ENCODE peak calls at places on chromosomes 4 and X, in five cellular contexts. U is central memory CD4-positive, alpha-beta T cell; Y is NCI-H510A treated with DMSO at 0.1 percent for 48 hours; J is T-helper 9 cell; O is NCI-H345. C is an unnamed sample.

GRCh38 chr4:2936773-2937145 is 26.4 kb downstream of the NOP14 start:
- DNase-seq in O (no peak), U (no peak), Y (no peak), J (no peak), C (no peak)

GRCh38 chr4:122901621-122902020 is 20.8 kb downstream of the NUDT6 start:
- DNase-seq in J (no peak), Y (no peak), O (no peak), U (no peak), C (no peak)

GRCh38 chr4:161546902-161547301 is 616.9 kb downstream of the FSTL5 start:
- DNase-seq in Y (no peak), J (no peak), U (no peak), O (no peak), C (no peak)

GRCh38 chrX:5672099-5672498 is 556.6 kb downstream of the NLGN4X start:
- DNase-seq in J (no peak), O (no peak), Y (no peak), U (no peak), C (no peak)

GRCh38 chr4:148216866-148217814 is 225.1 kb downstream of the NR3C2 start:
- DNase-seq in J (no peak), O (no peak), Y (no peak), U (peak; percentile 39), C (peak; percentile 42)

GRCh38 chrX:155662297-155662696 is 49.5 kb upstream of the TMLHE start:
- DNase-seq in O (no peak), J (no peak), U (no peak), Y (no peak), C (no peak)

GRCh38 chr4:183200453-183200852 is 101.4 kb downstream of the WWC2 start:
- DNase-seq in Y (no peak), U (no peak), O (no peak), J (no peak), C (no peak)

GRCh38 chr4:5378002-5378401 is 326.7 kb downstream of the STK32B start:
- DNase-seq in U (no peak), J (no peak), Y (no peak), O (peak; percentile 1), C (no peak)

GRCh38 chr4:121026034-121026433 is 46.3 kb downstream of the NDNF start:
- DNase-seq in O (no peak), U (no peak), Y (no peak), J (no peak), C (no peak)

GRCh38 chr4:36165256-36166005 is 78.9 kb downstream of the ARAP2 start:
- DNase-seq in O (no peak), J (no peak), U (no peak), Y (no peak), C (no peak)

GRCh38 chr4:16725252-16725651 is 173.2 kb downstream of the LDB2 start:
- DNase-seq in Y (no peak), J (no peak), O (no peak), U (no peak), C (no peak)

GRCh38 chr4:39698424-39699009 is 581 bp downstream of the UBE2K start:
- DNase-seq in O (peak; percentile 26), J (no peak), Y (peak; percentile 33), U (no peak), C (no peak)

GRCh38 chr4:108031427-108032083 is 41.9 kb downstream of the HADH start:
- DNase-seq in J (no peak), U (no peak), O (no peak), Y (no peak), C (no peak)

GRCh38 chr4:88735554-88735953 is 37.9 kb upstream of the NAP1L5 start:
- DNase-seq in U (no peak), J (no peak), O (no peak), Y (no peak), C (no peak)

GRCh38 chr4:120018786-120019185 is 47.9 kb downstream of the MAD2L1 start:
- DNase-seq in J (no peak), O (no peak), U (no peak), Y (no peak), C (no peak)

GRCh38 chr4:158162637-158163036 is 10.2 kb downstream of the GASK1B start:
- DNase-seq in Y (no peak), J (no peak), O (no peak), U (no peak), C (no peak)

GRCh38 chr4:185534850-185535761 is at the start of gene PDLIM3:
- DNase-seq in Y (peak; percentile 58), J (no peak), U (no peak), O (peak; percentile 69), C (no peak)

GRCh38 chr4:39256436-39256835 is 74.1 kb downstream of the WDR19 start:
- DNase-seq in U (no peak), O (no peak), Y (no peak), J (no peak), C (no peak)

GRCh38 chrX:69961365-69962072 is 88.2 kb downstream of the AWAT2 start:
- DNase-seq in Y (no peak), U (no peak), O (no peak), J (no peak), C (no peak)

GRCh38 chr4:73770917-73771316 is 30.5 kb downstream of the CXCL8 start:
- DNase-seq in J (no peak), U (no peak), O (peak; percentile 85), Y (peak; percentile 91), C (no peak)

GRCh38 chr4:94298725-94299252 is 43.8 kb downstream of the HPGDS start:
- DNase-seq in U (no peak), Y (no peak), O (no peak), J (no peak), C (no peak)

C was measured in CD4-positive, alpha-beta memory T cell.